ENCODE peak calls at places on chromosome 18, in six cellular contexts. C, B, T, K, N and A are unnamed samples.

GRCh38 chr18:77043541-77044280 is 88.9 kb downstream of the MBP start:
- DNase-seq in C (no peak), B (no peak), T (no peak), K (no peak), N (no peak), A (no peak)

GRCh38 chr18:13889661-13890060 is 25.7 kb downstream of the MC2R start:
- DNase-seq in C (no peak), B (no peak), T (peak), K (no peak), N (no peak), A (peak)

GRCh38 chr18:79511671-79512301 is 116.1 kb downstream of the NFATC1 start:
- DNase-seq in C (peak), B (no peak), T (no peak), K (no peak), N (no peak), A (peak)

GRCh38 chr18:49561377-49562193 is at the start of gene LIPG:
- DNase-seq in C (peak), B (no peak), T (peak), K (peak), N (peak), A (peak)

GRCh38 chr18:74396252-74397204 is 60.6 kb downstream of the DIPK1C start:
- DNase-seq in C (no peak), B (no peak), T (no peak), K (no peak), N (peak), A (no peak)

GRCh38 chr18:43932140-43932539 is 654.9 kb upstream of the SYT4 start:
- DNase-seq in C (no peak), B (no peak), T (no peak), K (no peak), N (peak), A (no peak)

GRCh38 chr18:79798999-79799370 is 1.2 kb downstream of the KCNG2 start:
- DNase-seq in C (no peak), B (no peak), T (peak), K (no peak), N (peak), A (no peak)

GRCh38 chr18:24479371-24479770 is 18.9 kb downstream of the HRH4 start:
- DNase-seq in C (no peak), B (no peak), T (no peak), K (no peak), N (no peak), A (no peak)

GRCh38 chr18:3808985-3809780 is 359.2 kb downstream of the TGIF1 start:
- DNase-seq in C (no peak), B (no peak), T (no peak), K (no peak), N (no peak), A (no peak)

GRCh38 chr18:48295586-48296311 is 113.4 kb downstream of the ZBTB7C start:
- DNase-seq in C (no peak), B (peak), T (peak), K (no peak), N (peak), A (no peak)

GRCh38 chr18:9846162-9846915 is 39.4 kb upstream of the TXNDC2 start:
- DNase-seq in C (no peak), B (no peak), T (no peak), K (no peak), N (no peak), A (no peak)

GRCh38 chr18:37346048-37346447 is 219.6 kb downstream of the CELF4 start:
- DNase-seq in C (no peak), B (no peak), T (no peak), K (no peak), N (no peak), A (no peak)

GRCh38 chr18:59784694-59785093 is 87.5 kb upstream of the CCBE1 start:
- DNase-seq in C (no peak), B (peak), T (no peak), K (no peak), N (no peak), A (no peak)

GRCh38 chr18:48396561-48396960 is 12.6 kb downstream of the ZBTB7C start:
- DNase-seq in C (no peak), B (no peak), T (no peak), K (no peak), N (no peak), A (no peak)